ENCODE peak calls at places on chromosomes 6 and 20, in six cellular contexts. K is activated naive CD4-positive, alpha-beta T cell treated with Interleukin-2 at 50 U/mL for 16 hours; H is NAMALWA; V is activated CD4-positive, alpha-beta T cell treated with anti-CD3 and anti-CD28 coated beads for 36 hours; T is NB4; Y is HFF-Myc. S is an unnamed sample.

GRCh38 chr6:22043284-22043962 is 253.4 kb downstream of the PRL start:
- DNase-seq in Y (no peak), V (no peak), T (no peak), H (no peak), K (no peak), S (no peak)

GRCh38 chr20:50456452-50457324 is 53.5 kb upstream of the PTPN1 start:
- DNase-seq in T (no peak), V (peak), K (no peak), H (peak), Y (no peak), S (no peak)

GRCh38 chr6:36953931-36954261 is 642 bp upstream of the PI16 start:
- DNase-seq in K (no peak), H (no peak), T (no peak), V (no peak), Y (no peak), S (no peak)

GRCh38 chr6:88208736-88209135 is 42.6 kb upstream of the CNR1 start:
- DNase-seq in V (no peak), H (no peak), K (no peak), T (no peak), Y (no peak), S (no peak)

GRCh38 chr20:22411568-22412450 is 172.6 kb downstream of the FOXA2 start:
- DNase-seq in Y (no peak), K (no peak), V (no peak), H (no peak), T (peak), S (peak)

GRCh38 chr20:38590682-38591483 is 9.9 kb downstream of the ADIG start:
- DNase-seq in V (no peak), H (no peak), T (no peak), Y (no peak), K (no peak), S (no peak)

GRCh38 chr20:50874111-50874757 is 57.0 kb downstream of the ADNP start:
- DNase-seq in K (no peak), Y (no peak), H (no peak), V (no peak), T (no peak), S (no peak)

GRCh38 chr20:12276011-12276673 is 358.4 kb downstream of the BTBD3 start:
- DNase-seq in H (no peak), Y (no peak), K (no peak), T (no peak), V (no peak), S (no peak)

GRCh38 chr6:170114187-170114945 is 176.5 kb downstream of the DLL1 start:
- DNase-seq in V (no peak), K (no peak), H (no peak), T (no peak), Y (no peak), S (peak)

GRCh38 chr20:38730989-38731737 is 6.9 kb downstream of the SLC32A1 start:
- DNase-seq in T (peak), Y (no peak), V (peak), H (peak), K (peak), S (peak)

GRCh38 chr6:73679009-73679408 is 17.0 kb upstream of the CD109 start:
- DNase-seq in T (no peak), K (no peak), V (no peak), H (no peak), Y (no peak), S (no peak)

GRCh38 chr6:89023591-89024441 is 56.7 kb upstream of the PNRC1 start:
- DNase-seq in T (no peak), Y (no peak), K (no peak), H (no peak), V (no peak), S (no peak)

GRCh38 chr20:62059926-62060630 is 5.6 kb downstream of the TAF4 start:
- DNase-seq in K (no peak), V (no peak), Y (no peak), T (no peak), H (no peak), S (no peak)

GRCh38 chr6:170160628-170161611 is 130.0 kb downstream of the DLL1 start:
- DNase-seq in T (no peak), V (no peak), K (no peak), Y (no peak), H (peak), S (no peak)

GRCh38 chr6:148608211-148608951 is 138.4 kb upstream of the UST start:
- DNase-seq in T (peak), K (no peak), H (peak), V (no peak), Y (no peak), S (no peak)

GRCh38 chr6:39051399-39052122 is 3.0 kb downstream of the GLP1R start:
- DNase-seq in T (peak), V (no peak), K (no peak), Y (no peak), H (no peak), S (no peak)

GRCh38 chr20:57651977-57652864 is 32.0 kb upstream of the ZBP1 start:
- DNase-seq in T (no peak), K (no peak), V (no peak), Y (no peak), H (no peak), S (peak)

GRCh38 chr20:17573493-17573892 is 3.6 kb downstream of the DSTN start:
- DNase-seq in T (no peak), Y (no peak), V (no peak), H (no peak), K (no peak), S (no peak)

GRCh38 chr6:129215916-129216525 is 333.1 kb downstream of the LAMA2 start:
- DNase-seq in V (no peak), H (no peak), T (no peak), K (no peak), Y (no peak), S (no peak)

GRCh38 chr6:16168121-16168520 is 39.2 kb downstream of the MYLIP start:
- DNase-seq in H (no peak), Y (no peak), V (no peak), K (no peak), T (peak), S (no peak)

GRCh38 chr6:130134594-130134993 is 88.2 kb downstream of the SAMD3 start:
- DNase-seq in K (no peak), T (no peak), V (no peak), Y (no peak), H (no peak), S (no peak)

GRCh38 chr6:7906741-7907140 is 3.8 kb downstream of the TXNDC5 start:
- DNase-seq in H (no peak), T (no peak), V (no peak), K (no peak), Y (no peak), S (no peak)

GRCh38 chr6:32609731-32610640 is 20.3 kb upstream of the HLA-DRB1 start:
- DNase-seq in V (peak), H (peak), Y (peak), K (peak), T (peak), S (no peak)

GRCh38 chr20:14996883-14997672 is 659.7 kb upstream of the FLRT3 start:
- DNase-seq in K (no peak), V (no peak), H (no peak), Y (no peak), T (no peak), S (no peak)

GRCh38 chr20:37598101-37598530 is 70.4 kb upstream of the BLCAP start:
- DNase-seq in V (no peak), H (no peak), T (no peak), Y (no peak), K (no peak), S (no peak)

GRCh38 chr6:138719011-138719635 is 54.4 kb upstream of the CCDC28A start:
- DNase-seq in V (no peak), K (no peak), Y (no peak), H (no peak), T (no peak), S (no peak)

GRCh38 chr6:13687917-13688351 is 23.7 kb downstream of the RANBP9 start:
- DNase-seq in H (no peak), V (no peak), K (peak), Y (no peak), T (no peak), S (no peak)

GRCh38 chr6:83126807-83127206 is 59.3 kb downstream of the DOP1A start:
- DNase-seq in V (no peak), K (no peak), Y (no peak), H (no peak), T (no peak), S (no peak)

GRCh38 chr6:47238456-47238995 is 71.2 kb downstream of the TNFRSF21 start:
- DNase-seq in T (no peak), K (no peak), Y (no peak), H (no peak), V (no peak), S (no peak)

GRCh38 chr6:165863801-165864200 is 200.8 kb upstream of the PDE10A start:
- DNase-seq in K (no peak), T (no peak), V (no peak), Y (no peak), H (no peak), S (no peak)

GRCh38 chr6:33839399-33840063 is 35.7 kb upstream of the MLN start:
- DNase-seq in H (no peak), K (no peak), Y (no peak), T (peak), V (no peak), S (no peak)

GRCh38 chr6:21596379-21597242 is 3.1 kb downstream of the SOX4 start:
- DNase-seq in Y (no peak), V (peak), H (peak), T (peak), K (peak), S (peak)

GRCh38 chr6:20237677-20238460 is 25.6 kb upstream of the MBOAT1 start:
- DNase-seq in V (no peak), Y (no peak), T (no peak), H (no peak), K (no peak), S (no peak)

GRCh38 chr20:37526839-37527637 is 638 bp downstream of the BLCAP start:
- DNase-seq in K (no peak), V (no peak), H (peak), Y (no peak), T (peak), S (peak)

GRCh38 chr6:168098431-168098861 is 19.4 kb upstream of the FRMD1 start:
- DNase-seq in K (no peak), V (no peak), Y (no peak), T (no peak), H (no peak), S (no peak)

GRCh38 chr6:107847844-107848802 is 24.0 kb upstream of the SCML4 start:
- DNase-seq in T (peak), V (peak), H (peak), Y (peak), K (peak), S (peak)

GRCh38 chr6:147131728-147132127 is 72.5 kb upstream of the STXBP5 start:
- DNase-seq in Y (no peak), V (no peak), T (peak), K (no peak), H (no peak), S (no peak)